ENCODE peak calls at places on chromosomes 7 and 10, in nine cellular contexts. A is AG04450, W is GM06990, J is transverse colon, G is IMR-90, X is thyroid gland, L is fibroblast of lung, N is tibial artery, B is hepatocyte. T is an unnamed sample.

GRCh38 chr7:106883627-106884026 is 18.5 kb downstream of the PIK3CG start:
- DNase-seq in A (no peak), W (peak; percentile 58), J (no peak), G (no peak), X (no peak), L (no peak), N (no peak), B (no peak), T (no peak)

GRCh38 chr10:113576853-113577252 is 24.0 kb downstream of the HABP2 start:
- DNase-seq in A (no peak), W (no peak), J (no peak), G (peak; percentile 12), X (no peak), L (peak; percentile 14), N (no peak), B (peak; percentile 46), T (no peak)

GRCh38 chr7:68691261-68692216 is 906.7 kb upstream of the AUTS2 start:
- DNase-seq in A (peak; percentile 76), W (no peak), J (no peak), G (peak; percentile 90), X (no peak), L (peak; percentile 30), N (no peak), B (peak; percentile 23), T (peak; percentile 14)

GRCh38 chr7:30430300-30430699 is 48.3 kb downstream of the NOD1 start:
- DNase-seq in A (no peak), W (no peak), J (peak; percentile 82), G (no peak), X (peak; percentile 70), L (no peak), N (no peak), B (no peak), T (no peak)

GRCh38 chr10:70958396-70958795 is 70.0 kb upstream of the PCBD1 start:
- DNase-seq in A (no peak), W (no peak), J (no peak), G (peak; percentile 25), X (no peak), L (no peak), N (no peak), B (no peak), T (no peak)

GRCh38 chr7:66429498-66430163 is 199.1 kb upstream of the KCTD7 start:
- DNase-seq in A (no peak), W (no peak), J (no peak), G (no peak), X (no peak), L (no peak), N (no peak), B (no peak), T (no peak)

GRCh38 chr7:55360486-55360885 is 4.7 kb upstream of the LANCL2 start:
- DNase-seq in A (no peak), W (no peak), J (no peak), G (no peak), X (no peak), L (no peak), N (no peak), B (no peak), T (no peak)

GRCh38 chr7:132488634-132489302 is 87.5 kb downstream of the PLXNA4 start:
- DNase-seq in A (no peak), W (no peak), J (no peak), G (no peak), X (no peak), L (peak; percentile 19), N (no peak), B (no peak), T (no peak)

GRCh38 chr10:3146289-3146688 is 26.3 kb downstream of the PITRM1 start:
- DNase-seq in A (no peak), W (no peak), J (no peak), G (no peak), X (no peak), L (no peak), N (no peak), B (no peak), T (no peak)

GRCh38 chr7:107471292-107472070 is 1.6 kb downstream of the GPR22 start:
- DNase-seq in A (no peak), W (no peak), J (no peak), G (no peak), X (no peak), L (peak; percentile 7), N (no peak), B (no peak), T (no peak)

GRCh38 chr7:26091933-26092332 is 60.1 kb upstream of the NFE2L3 start:
- DNase-seq in A (no peak), W (no peak), J (no peak), G (peak; percentile 13), X (no peak), L (peak; percentile 14), N (no peak), B (no peak), T (no peak)

GRCh38 chr10:103727546-103727963 is 127.8 kb downstream of the SH3PXD2A start:
- DNase-seq in A (no peak), W (no peak), J (no peak), G (no peak), X (no peak), L (no peak), N (no peak), B (no peak), T (no peak)

GRCh38 chr7:47371317-47371716 is 210.6 kb downstream of the TNS3 start:
- DNase-seq in A (no peak), W (no peak), J (no peak), G (no peak), X (no peak), L (no peak), N (no peak), B (no peak), T (no peak)

GRCh38 chr10:132939957-132940790 is 2.2 kb downstream of the CFAP46 start:
- DNase-seq in A (peak; percentile 11), W (peak; percentile 61), J (peak; percentile 35), G (peak; percentile 47), X (no peak), L (peak; percentile 56), N (peak; percentile 31), B (peak; percentile 81), T (no peak)

GRCh38 chr10:132940791-132941465 is 1.4 kb downstream of the CFAP46 start:
- DNase-seq in A (no peak), W (no peak), J (no peak), G (no peak), X (no peak), L (no peak), N (peak; percentile 11), B (no peak), T (no peak)

GRCh38 chr10:132937861-132938260 is 4.5 kb downstream of the CFAP46 start:
- DNase-seq in A (no peak), W (no peak), J (no peak), G (no peak), X (no peak), L (no peak), N (no peak), B (no peak), T (no peak)

GRCh38 chr10:132939378-132939955 is 2.9 kb downstream of the CFAP46 start:
- DNase-seq in A (no peak), W (no peak), J (no peak), G (no peak), X (no peak), L (no peak), N (peak; percentile 13), B (no peak), T (no peak)

DNA sequence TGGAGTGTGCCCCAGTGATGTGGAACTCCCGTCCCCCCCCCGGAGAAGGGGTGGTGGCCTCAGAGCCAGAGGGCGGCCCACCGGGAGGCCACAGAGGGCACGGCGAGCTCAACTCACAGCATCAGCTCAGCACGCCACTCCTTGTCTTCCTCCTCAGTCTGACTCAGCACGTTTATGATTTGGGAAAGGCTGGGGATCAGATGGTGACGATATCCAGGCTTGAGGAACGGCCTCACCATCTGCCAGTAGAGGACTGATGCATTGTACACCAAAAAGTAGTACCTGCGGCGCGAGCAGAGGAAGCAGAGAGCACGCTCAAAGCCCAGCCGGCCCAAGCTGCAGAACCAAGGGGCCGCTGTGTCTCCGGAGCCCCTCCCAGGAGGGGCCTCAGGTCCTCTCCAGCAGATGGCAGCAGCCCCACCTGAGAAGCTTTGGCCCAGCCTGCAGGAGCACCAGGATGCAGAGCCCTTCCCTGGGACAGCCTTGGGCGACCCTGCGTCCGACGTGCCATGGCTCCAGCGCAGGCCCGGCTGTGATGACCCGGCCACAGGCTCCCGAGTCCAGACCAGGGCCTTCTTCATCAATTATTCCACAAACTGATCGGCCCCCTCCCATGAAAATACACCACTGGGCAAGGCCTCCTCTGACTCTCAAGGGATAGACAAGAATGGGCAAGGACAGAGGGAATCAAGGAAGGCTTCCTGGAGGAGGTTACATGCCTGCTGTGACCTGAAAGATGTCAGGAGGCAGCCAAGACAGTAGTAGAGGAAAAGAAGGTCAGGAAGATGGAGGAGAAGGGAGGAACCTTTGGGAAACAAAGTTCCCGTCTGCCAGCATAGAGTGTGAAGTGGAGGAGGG is 3.7 kb downstream of the CFAP46 start:
- DNase-seq in A (no peak), W (no peak), J (no peak), G (no peak), X (no peak), L (no peak), N (peak; percentile 16), B (peak; percentile 36), T (no peak)
- H3K27me3 ChIP-seq in A (no peaks in the 10 kb centered on the region), W (no peaks in the 10 kb centered on the region), J (peaks cover 44% of the 10 kb centered on the region), G (peaks cover 4% of the 10 kb centered on the region), X (no peaks in the 10 kb centered on the region), L (peaks cover 3% of the 10 kb centered on the region), N (no peaks in the 10 kb centered on the region), B (no peaks in the 10 kb centered on the region), T (no peaks in the 10 kb centered on the region)

DNA sequence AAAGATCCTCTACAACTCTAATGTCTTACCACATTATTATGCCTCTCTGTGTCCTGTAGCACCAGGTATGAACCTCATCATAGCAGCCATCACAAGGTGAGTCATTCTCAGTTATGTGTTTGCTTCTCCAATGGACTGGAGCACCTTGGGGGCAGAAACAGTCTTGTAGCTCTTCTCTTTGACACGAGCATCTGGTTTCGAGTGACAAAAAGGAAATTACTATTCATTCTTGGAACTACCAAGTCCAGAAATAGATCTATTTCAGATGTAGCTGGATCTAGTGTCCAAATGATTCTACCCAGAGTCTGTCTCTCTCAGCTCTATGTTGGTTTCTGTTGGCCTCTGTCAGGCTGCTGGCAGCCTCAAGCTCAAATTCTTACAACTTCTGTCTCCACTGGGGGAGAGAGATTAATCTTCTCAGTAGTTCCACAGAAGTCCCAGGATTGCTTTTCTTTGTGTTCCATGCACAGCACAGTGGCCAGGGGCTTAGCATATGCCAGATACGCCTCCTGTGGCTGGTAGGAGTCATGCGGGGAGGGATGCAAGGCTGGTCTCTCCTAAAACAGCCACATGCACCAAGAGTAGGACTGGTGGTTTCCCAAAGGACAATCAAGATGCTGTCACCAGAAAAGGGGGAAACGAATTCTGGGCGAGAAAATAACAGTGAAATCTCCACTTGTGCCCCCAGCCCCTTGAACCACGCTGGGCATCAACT is 37.2 kb upstream of the PAPSS2 start:
- DNase-seq in A (no peak), W (peak; percentile 47), J (no peak), G (no peak), X (no peak), L (no peak), N (no peak), B (no peak), T (no peak)
- TF ChIP-seq CTCF in A (no peak), W (peak; percentile 29), J (no peak), G (no peak), X (no peak), L (no peak), N (peak; percentile 34), B (no peak), T (no peak)

GRCh38 chr7:116527521-116527920 is 2.7 kb downstream of the CAV1 start:
- DNase-seq in A (no peak), W (no peak), J (no peak), G (peak; percentile 56), X (no peak), L (peak; percentile 51), N (no peak), B (no peak), T (no peak)
- H3K4me3 ChIP-seq in A (peak overlapping the region; percentile 97), W (no peak overlapping the region), J (peak overlapping the region; percentile 49), G (peak overlapping the region; percentile 72), X (peak overlapping the region; percentile 95), L (peak overlapping the region; percentile 87), N (peak overlapping the region; percentile 76), B (no peak overlapping the region), T (peak overlapping the region; percentile 73)

GRCh38 chr10:69619626-69620025 is 10.4 kb upstream of the FAM241B start:
- DNase-seq in A (no peak), W (no peak), J (no peak), G (no peak), X (no peak), L (no peak), N (no peak), B (no peak), T (no peak)
- H3K27me3 ChIP-seq in A (peaks cover 27% of the 10 kb centered on the region), W (no peaks in the 10 kb centered on the region), J (no peaks in the 10 kb centered on the region), G (peaks cover 48% of the 10 kb centered on the region), X (no peaks in the 10 kb centered on the region), L (peaks cover 11% of the 10 kb centered on the region), N (no peaks in the 10 kb centered on the region), B (no peaks in the 10 kb centered on the region), T (peaks cover 14% of the 10 kb centered on the region)

T was measured in BJ.